ENCODE peak calls at places on chromosomes 5 and 9, in four cellular contexts. K is HEK293T; E is activated CD4-positive, alpha-beta T cell treated with anti-CD3 and anti-CD28 coated beads, Interleukin-2, amount 50 U/mL, for 48 hours; B is globus pallidus. Y is an unnamed sample.

GRCh38 chr5:142012792-142013388 is at the start of gene GNPDA1:
- DNase-seq in K (peak), E (peak), B (peak), Y (peak)

GRCh38 chr9:138072897-138073296 is 195.3 kb downstream of the CACNA1B start:
- DNase-seq in K (no peak), E (no peak), B (no peak), Y (no peak)

GRCh38 chr5:123696948-123697347 is 185.0 kb downstream of the CSNK1G3 start:
- DNase-seq in K (no peak), E (no peak), B (peak), Y (peak)

GRCh38 chr5:158498959-158499679 is 600.6 kb downstream of the EBF1 start:
- DNase-seq in K (no peak), E (no peak), B (no peak), Y (no peak)

GRCh38 chr5:76547242-76547890 is 75.8 kb downstream of the F2RL2 start:
- DNase-seq in K (no peak), E (peak), B (no peak), Y (peak)

GRCh38 chr5:93601433-93602175 is 18.6 kb downstream of the NR2F1 start:
- DNase-seq in K (no peak), E (no peak), B (no peak), Y (peak)

GRCh38 chr9:88037285-88037845 is 63.0 kb upstream of the CDK20 start:
- DNase-seq in K (no peak), E (no peak), B (no peak), Y (no peak)

GRCh38 chr5:141521244-141521781 is 32.4 kb downstream of the PCDHGC5 start:
- DNase-seq in K (no peak), E (no peak), B (peak), Y (peak)

GRCh38 chr9:5265939-5266338 is 34.7 kb downstream of the INSL4 start:
- DNase-seq in K (no peak), E (no peak), B (no peak), Y (no peak)

GRCh38 chr5:15463231-15463630 is 36.7 kb upstream of the FBXL7 start:
- DNase-seq in K (no peak), E (no peak), B (no peak), Y (peak)

GRCh38 chr5:72510610-72511121 is 3.5 kb upstream of the ZNF366 start:
- DNase-seq in K (no peak), E (peak), B (peak), Y (peak)

GRCh38 chr5:139650031-139650688 is 2.0 kb downstream of the CXXC5 start:
- DNase-seq in K (peak), E (no peak), B (no peak), Y (peak)

GRCh38 chr9:93681316-93682154 is 105.2 kb downstream of the PHF2 start:
- DNase-seq in K (no peak), E (peak), B (no peak), Y (no peak)

GRCh38 chr9:70256123-70256551 is 2.6 kb upstream of the SMC5 start:
- DNase-seq in K (no peak), E (no peak), B (no peak), Y (peak)

GRCh38 chr5:115815693-115816225 is 700 bp downstream of the CDO1 start:
- DNase-seq in K (no peak), E (no peak), B (no peak), Y (peak)

GRCh38 chr5:89686081-89686765 is 723.3 kb downstream of the CETN3 start:
- DNase-seq in K (no peak), E (no peak), B (no peak), Y (peak)

GRCh38 chr5:74543162-74543995 is 97.1 kb downstream of the ENC1 start:
- DNase-seq in K (peak), E (peak), B (no peak), Y (peak)

GRCh38 chr9:89330513-89330912 is 12.2 kb downstream of the SECISBP2 start:
- DNase-seq in K (no peak), E (no peak), B (no peak), Y (no peak)